ENCODE peak calls at places on chromosomes 12 and 14, in four cellular contexts. N is RWPE1, Z is WERI-Rb-1, J is left ventricle myocardium inferior. C is an unnamed sample.

GRCh38 chr12:18250313-18250916 is 10.9 kb upstream of the PIK3C2G start:
- DNase-seq in N (peak; percentile 25), Z (peak; percentile 20), J (no peak), C (peak; percentile 22)

GRCh38 chr12:49907352-49907751 is 3.7 kb upstream of the FAIM2 start:
- DNase-seq in J (no peak), Z (no peak), N (no peak), C (no peak)

GRCh38 chr14:72075649-72076334 is 143.6 kb downstream of the RGS6 start:
- DNase-seq in J (no peak), Z (no peak), N (no peak), C (no peak)

GRCh38 chr12:46825526-46826414 is at the start of gene SLC38A4:
- DNase-seq in Z (no peak), N (no peak), J (peak; percentile 35), C (peak; percentile 36)

GRCh38 chr14:103562385-103563088 is at the start of the genes BAG5 and COA8:
- DNase-seq in J (peak; percentile 88), Z (peak; percentile 92), N (peak; percentile 87), C (peak; percentile 79)

GRCh38 chr12:90741611-90742010 is 213.4 kb downstream of the CCER1 start:
- DNase-seq in Z (peak; percentile 58), J (no peak), N (no peak), C (no peak)

GRCh38 chr12:25419595-25419994 is 133.5 kb downstream of the LMNTD1 start:
- DNase-seq in J (no peak), N (no peak), Z (no peak), C (no peak)

GRCh38 chr12:57726151-57726883 is 12.2 kb downstream of the AGAP2 start:
- DNase-seq in N (peak; percentile 89), Z (peak; percentile 93), J (peak; percentile 73), C (peak; percentile 80)

GRCh38 chr14:93150227-93151206 is 34.2 kb downstream of the MOAP1 start:
- DNase-seq in Z (no peak), N (peak; percentile 33), J (no peak), C (no peak)

GRCh38 chr12:118355838-118356237 is 16.9 kb downstream of the TAOK3 start:
- DNase-seq in Z (no peak), J (no peak), N (no peak), C (no peak)
- H3K27ac ChIP-seq in Z (no peak overlapping the region), J (no peak overlapping the region), N (no peak overlapping the region), C (no peak overlapping the region)

GRCh38 chr12:93780115-93780641 is 103.0 kb downstream of the CRADD start:
- DNase-seq in J (no peak), Z (no peak), N (no peak), C (no peak)
- H3K27ac ChIP-seq in J (peak overlapping the region; percentile 92), Z (no peak overlapping the region), N (no peak overlapping the region), C (no peak overlapping the region)

GRCh38 chr14:69651653-69652052 is 40.3 kb downstream of the SUSD6 start:
- DNase-seq in Z (no peak), J (no peak), N (no peak), C (no peak)
- H3K27ac ChIP-seq in Z (no peak overlapping the region), J (peak overlapping the region; percentile 83), N (no peak overlapping the region), C (peak overlapping the region; percentile 40)

DNA sequence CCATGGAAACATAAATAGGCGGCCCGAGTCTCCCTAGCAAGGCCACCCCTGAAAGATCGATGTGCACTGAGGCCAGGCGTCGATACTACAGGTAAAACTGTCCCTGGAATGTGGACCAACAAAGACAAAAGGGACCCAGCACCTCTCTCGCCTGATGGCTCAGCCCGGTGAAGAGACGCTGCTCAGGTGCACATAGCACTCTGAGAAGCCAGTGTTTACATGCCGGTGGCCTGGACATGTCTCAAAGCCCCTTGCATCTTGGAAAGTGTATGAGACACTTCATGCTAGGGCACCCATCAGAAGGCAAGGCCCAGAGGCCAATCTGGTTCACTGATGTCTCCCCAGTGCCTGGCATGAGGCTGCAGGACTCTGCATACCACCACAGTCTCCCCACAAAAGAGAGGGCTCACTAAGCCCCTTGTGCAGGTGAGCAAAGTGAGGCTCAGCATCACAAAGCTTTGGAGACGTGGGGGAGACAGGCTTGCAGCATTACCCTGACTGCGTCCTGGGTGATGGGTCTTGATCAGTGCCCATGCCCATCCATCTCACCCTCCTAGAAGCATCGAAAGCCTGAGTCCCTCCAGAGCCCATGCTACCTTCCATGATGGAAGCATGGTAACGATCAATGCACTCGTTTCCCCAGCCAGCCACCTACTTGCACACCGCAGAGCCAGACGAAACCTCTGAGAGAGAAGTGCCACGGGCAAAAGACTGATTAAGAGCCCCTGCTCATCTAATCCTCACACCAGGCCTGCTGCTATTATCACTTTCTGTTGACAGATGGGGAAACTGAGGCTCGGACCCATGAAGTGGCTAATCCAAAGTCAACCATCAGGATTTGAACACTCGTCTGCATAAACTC is 16.1 kb downstream of the BCL11B start:
- DNase-seq in J (no peak), Z (no peak), N (no peak), C (no peak)
- H3K27ac ChIP-seq in J (no peak overlapping the region), Z (no peak overlapping the region), N (peak overlapping the region; percentile 20), C (no peak overlapping the region)